ENCODE peak calls at places on chromosomes 7 and 10, in eight cellular contexts. G is spleen, A is A549, H is lung, T is K562, J is esophagus squamous epithelium, D is heart left ventricle, U is GM12878. F is an unnamed sample.
A peak's percentile ranks its signal among the peaks of the same experiment; 100 is the strongest.

GRCh38 chr7:95172420-95172819 is 151.9 kb downstream of the PON1 start:
- DNase-seq in D (no peak), A (no peak), U (no peak), J (no peak), H (no peak), G (no peak), T (no peak), F (no peak)

GRCh38 chr7:20440472-20441105 is 109.9 kb downstream of the ITGB8 start:
- DNase-seq in D (no peak), T (peak; percentile 71), G (no peak), H (no peak), U (no peak), A (peak; percentile 61), J (no peak), F (peak; percentile 50)

GRCh38 chr10:89122431-89123066 is 84.6 kb downstream of the CH25H start:
- DNase-seq in U (no peak), A (no peak), J (no peak), G (no peak), T (no peak), D (no peak), H (no peak), F (no peak)

GRCh38 chr7:157714166-157715070 is 377.6 kb downstream of the DNAJB6 start:
- DNase-seq in G (peak; percentile 31), D (no peak), U (no peak), T (no peak), H (no peak), A (no peak), J (no peak), F (no peak)

GRCh38 chr7:98990356-98990755 is 112.0 kb downstream of the TRRAP start:
- DNase-seq in U (no peak), H (no peak), G (peak; percentile 31), J (no peak), T (no peak), D (no peak), A (no peak), F (no peak)

GRCh38 chr7:14210075-14210474 is 220.6 kb upstream of the ETV1 start:
- DNase-seq in A (no peak), D (no peak), U (no peak), G (no peak), H (no peak), T (no peak), J (no peak), F (no peak)

GRCh38 chr7:116872026-116872425 is 9.6 kb downstream of the CAPZA2 start:
- DNase-seq in T (no peak), H (no peak), U (no peak), A (no peak), G (no peak), J (no peak), D (no peak), F (no peak)

GRCh38 chr7:101172854-101173751 is 7.0 kb downstream of the NAT16 start:
- DNase-seq in H (peak; percentile 80), U (no peak), A (peak; percentile 69), D (peak; percentile 84), J (no peak), T (peak; percentile 41), G (no peak), F (peak; percentile 75)

GRCh38 chr7:76216683-76217082 is 15.0 kb downstream of the SRRM3 start:
- DNase-seq in G (no peak), A (no peak), H (no peak), J (no peak), T (no peak), D (no peak), U (no peak), F (no peak)

GRCh38 chr10:70537398-70538194 is 59.0 kb downstream of the PALD1 start:
- DNase-seq in H (no peak), G (no peak), U (no peak), D (no peak), J (no peak), A (peak; percentile 19), T (peak; percentile 71), F (no peak)

GRCh38 chr7:830069-830468 is 2.2 kb upstream of the SUN1 start:
- DNase-seq in G (peak; percentile 68), U (no peak), D (no peak), H (no peak), A (no peak), T (no peak), J (no peak), F (no peak)

GRCh38 chr10:17859492-17860156 is 50.5 kb downstream of the MRC1 start:
- DNase-seq in D (no peak), A (no peak), T (no peak), J (no peak), H (no peak), G (no peak), U (no peak), F (no peak)

GRCh38 chr10:125694874-125695273 is 11.9 kb upstream of the TEX36 start:
- DNase-seq in A (peak; percentile 71), H (no peak), U (no peak), T (no peak), D (no peak), J (no peak), G (no peak), F (no peak)

GRCh38 chr7:96989241-96989858 is 16.0 kb upstream of the DLX6 start:
- DNase-seq in J (no peak), H (no peak), T (no peak), A (no peak), G (no peak), U (no peak), D (no peak), F (no peak)

GRCh38 chr7:2738766-2739549 is 51.0 kb downstream of the AMZ1 start:
- DNase-seq in D (no peak), U (no peak), T (no peak), A (no peak), H (no peak), G (peak; percentile 65), J (no peak), F (no peak)
- H3K27ac ChIP-seq in D (no peak overlapping the region), U (no peak overlapping the region), T (no peak overlapping the region), A (no peak overlapping the region), H (no peak overlapping the region), G (no peak overlapping the region), J (peak overlapping the region; percentile 8), F (no peak overlapping the region)

GRCh38 chr7:131057015-131057518 is 270.6 kb upstream of the MKLN1 start:
- DNase-seq in T (peak; percentile 41), G (no peak), H (no peak), D (no peak), A (no peak), U (no peak), J (no peak), F (no peak)
- H3K4me3 ChIP-seq in T (no peak overlapping the region), G (no peak overlapping the region), H (no peak overlapping the region), D (no peak overlapping the region), A (no peak overlapping the region), U (no peak overlapping the region), J (no peak overlapping the region), F (no peak overlapping the region)

GRCh38 chr7:108301387-108301786 is 154.8 kb downstream of the NRCAM start:
- DNase-seq in A (no peak), H (no peak), G (no peak), J (no peak), U (no peak), T (no peak), D (no peak), F (no peak)

GRCh38 chr7:108296911-108297310 is 159.3 kb downstream of the NRCAM start:
- DNase-seq in T (no peak), H (no peak), G (no peak), D (no peak), J (no peak), A (no peak), U (no peak), F (no peak)

GRCh38 chr7:108294595-108294994 is 161.6 kb downstream of the NRCAM start:
- DNase-seq in J (no peak), H (no peak), G (no peak), D (no peak), A (no peak), U (no peak), T (no peak), F (peak; percentile 28)

GRCh38 chr7:108303332-108303731 is 152.9 kb downstream of the NRCAM start:
- DNase-seq in U (no peak), T (no peak), H (no peak), A (no peak), J (no peak), G (no peak), D (no peak), F (no peak)

GRCh38 chr7:108299251-108300014 is 156.8 kb downstream of the NRCAM start:
- DNase-seq in J (no peak), G (no peak), U (no peak), A (peak; percentile 53), T (no peak), D (no peak), H (no peak), F (no peak)
- H3K27ac ChIP-seq in J (no peak overlapping the region), G (no peak overlapping the region), U (no peak overlapping the region), A (peak overlapping the region; percentile 70), T (no peak overlapping the region), D (no peak overlapping the region), H (no peak overlapping the region), F (no peak overlapping the region)

GRCh38 chr10:72953687-72954086 is 919 bp downstream of the PLA2G12B start:
- DNase-seq in D (no peak), J (no peak), A (no peak), H (no peak), T (no peak), U (no peak), G (no peak), F (no peak)
- H3K4me3 ChIP-seq in D (no peak overlapping the region), J (no peak overlapping the region), A (no peak overlapping the region), H (no peak overlapping the region), T (no peak overlapping the region), U (no peak overlapping the region), G (no peak overlapping the region), F (no peak overlapping the region)

DNA sequence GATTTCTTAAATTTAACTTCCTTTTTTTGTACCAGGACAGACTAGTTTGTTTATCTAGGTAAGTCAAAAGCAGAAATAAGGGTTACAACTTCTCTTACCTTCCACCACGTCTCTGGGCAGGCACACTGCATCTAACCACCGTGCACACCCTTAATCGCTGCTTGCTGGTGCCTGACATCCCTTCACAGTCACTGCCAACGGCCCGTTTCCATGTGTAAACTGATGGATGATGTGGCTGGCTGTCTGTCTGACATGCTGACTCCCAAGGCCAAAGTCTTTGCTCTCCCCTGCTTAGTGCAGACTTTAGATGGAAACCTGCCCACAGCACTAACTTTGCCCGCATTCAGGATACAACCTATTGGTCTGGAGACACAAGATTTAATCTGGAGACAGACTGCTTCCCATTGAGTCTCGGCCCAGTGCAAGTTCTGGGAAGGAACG is 1.1 kb downstream of the TMEM273 start:
- DNase-seq in U (no peak), D (peak; percentile 47), J (no peak), T (peak; percentile 64), H (peak; percentile 22), G (peak; percentile 76), A (no peak), F (no peak)
- H3K27ac ChIP-seq in U (no peak overlapping the region), D (peak overlapping the region; percentile 67), J (peak overlapping the region; percentile 68), T (peak overlapping the region; percentile 57), H (peak overlapping the region; percentile 33), G (peak overlapping the region; percentile 22), A (no peak overlapping the region), F (peak overlapping the region; percentile 79)

DNA sequence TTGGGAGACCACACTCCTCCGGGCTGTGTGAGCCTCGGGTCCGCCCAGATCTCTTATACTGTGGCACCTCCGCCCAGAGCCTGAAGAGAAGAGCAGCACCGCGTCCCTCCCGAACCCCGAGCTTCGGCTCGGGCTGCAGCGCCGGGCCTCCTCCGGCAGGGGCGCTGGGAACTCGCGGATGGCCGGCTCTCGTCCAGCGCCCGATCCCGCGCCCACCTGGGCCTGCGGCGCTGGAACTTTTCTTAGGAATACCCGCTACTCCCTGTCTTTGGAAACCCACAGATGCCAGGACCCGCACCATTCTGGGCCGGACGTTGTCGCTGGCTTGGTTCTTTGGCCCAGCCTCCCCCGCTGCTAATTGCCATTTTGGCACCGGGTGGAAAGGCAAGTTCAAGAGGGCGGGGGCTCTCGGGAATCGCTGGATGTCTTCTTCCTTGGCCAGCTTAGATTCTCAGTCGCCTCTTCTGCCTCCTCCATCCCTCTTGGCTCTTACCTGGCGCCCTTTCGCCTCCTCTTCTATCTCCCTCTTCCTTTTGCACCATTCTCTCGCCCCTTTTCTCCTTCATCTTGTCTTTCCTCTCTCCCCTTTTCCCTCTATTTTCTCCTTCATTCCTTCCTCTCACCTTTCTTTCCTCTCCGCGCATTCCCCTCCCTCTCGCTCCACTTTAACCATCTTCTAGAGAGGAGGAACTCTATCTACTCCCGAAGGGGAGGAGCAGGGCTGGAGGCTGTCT is 2.1 kb upstream of the SORCS3 start:
- DNase-seq in J (no peak), U (no peak), G (peak; percentile 61), D (no peak), T (peak; percentile 10), A (peak; percentile 11), H (no peak), F (no peak)
- H3K4me3 ChIP-seq in J (no peak overlapping the region), U (no peak overlapping the region), G (no peak overlapping the region), D (no peak overlapping the region), T (no peak overlapping the region), A (peak overlapping the region; percentile 34), H (no peak overlapping the region), F (peak overlapping the region; percentile 42)